ENCODE peak calls at places on chromosome 5, in four cellular contexts. F is IMR-90, C is uterus, Q is vagina. H is an unnamed sample.
A peak's percentile ranks its signal among the peaks of the same experiment; 100 is the strongest.

GRCh38 chr5:150485770-150486401 is 22.0 kb upstream of the NDST1 start:
- DNase-seq in C (peak; percentile 69), Q (no peak), F (peak; percentile 46), H (no peak)

GRCh38 chr5:109250080-109250479 is 159.7 kb downstream of the PJA2 start:
- DNase-seq in Q (no peak), C (no peak), F (no peak), H (no peak)

GRCh38 chr5:134289509-134290113 is 63.7 kb upstream of the PPP2CA start:
- DNase-seq in F (peak; percentile 83), Q (no peak), C (peak; percentile 64), H (peak; percentile 83)

GRCh38 chr5:81313686-81314085 is 12.3 kb downstream of the ZCCHC9 start:
- DNase-seq in Q (no peak), C (no peak), F (peak; percentile 26), H (no peak)

GRCh38 chr5:79759436-79759835 is 69.8 kb downstream of the CMYA5 start:
- DNase-seq in F (peak; percentile 74), C (peak; percentile 50), Q (no peak), H (no peak)

GRCh38 chr5:173429489-173430150 is 101.4 kb upstream of the STC2 start:
- DNase-seq in Q (no peak), F (peak; percentile 67), C (no peak), H (no peak)

GRCh38 chr5:103889500-103890209 is 327.1 kb upstream of the NUDT12 start:
- DNase-seq in C (no peak), Q (no peak), F (no peak), H (no peak)

GRCh38 chr5:43396762-43397304 is 15.4 kb downstream of the CCL28 start:
- DNase-seq in C (peak; percentile 14), Q (no peak), F (no peak), H (no peak)

GRCh38 chr5:97425511-97425910 is 242.5 kb upstream of the RIOK2 start:
- DNase-seq in F (peak; percentile 16), Q (no peak), C (no peak), H (no peak)

GRCh38 chr5:11164456-11165286 is 403.6 kb upstream of the DAP start:
- DNase-seq in C (no peak), F (no peak), Q (no peak), H (no peak)

GRCh38 chr5:35838370-35839042 is 18.2 kb upstream of the IL7R start:
- DNase-seq in C (no peak), F (peak; percentile 23), Q (no peak), H (no peak)

GRCh38 chr5:4563400-4563799 is 576.7 kb upstream of the ADAMTS16 start:
- DNase-seq in C (no peak), Q (no peak), F (no peak), H (no peak)

GRCh38 chr5:76175821-76176403 is 92.7 kb downstream of the SV2C start:
- DNase-seq in F (no peak), Q (no peak), C (no peak), H (no peak)

GRCh38 chr5:139637438-139638089 is 10.6 kb upstream of the CXXC5 start:
- DNase-seq in F (peak; percentile 74), C (peak; percentile 82), Q (peak; percentile 91), H (no peak)

GRCh38 chr5:37435261-37435660 is 56.1 kb downstream of the WDR70 start:
- DNase-seq in C (no peak), F (peak; percentile 62), Q (no peak), H (no peak)

DNA sequence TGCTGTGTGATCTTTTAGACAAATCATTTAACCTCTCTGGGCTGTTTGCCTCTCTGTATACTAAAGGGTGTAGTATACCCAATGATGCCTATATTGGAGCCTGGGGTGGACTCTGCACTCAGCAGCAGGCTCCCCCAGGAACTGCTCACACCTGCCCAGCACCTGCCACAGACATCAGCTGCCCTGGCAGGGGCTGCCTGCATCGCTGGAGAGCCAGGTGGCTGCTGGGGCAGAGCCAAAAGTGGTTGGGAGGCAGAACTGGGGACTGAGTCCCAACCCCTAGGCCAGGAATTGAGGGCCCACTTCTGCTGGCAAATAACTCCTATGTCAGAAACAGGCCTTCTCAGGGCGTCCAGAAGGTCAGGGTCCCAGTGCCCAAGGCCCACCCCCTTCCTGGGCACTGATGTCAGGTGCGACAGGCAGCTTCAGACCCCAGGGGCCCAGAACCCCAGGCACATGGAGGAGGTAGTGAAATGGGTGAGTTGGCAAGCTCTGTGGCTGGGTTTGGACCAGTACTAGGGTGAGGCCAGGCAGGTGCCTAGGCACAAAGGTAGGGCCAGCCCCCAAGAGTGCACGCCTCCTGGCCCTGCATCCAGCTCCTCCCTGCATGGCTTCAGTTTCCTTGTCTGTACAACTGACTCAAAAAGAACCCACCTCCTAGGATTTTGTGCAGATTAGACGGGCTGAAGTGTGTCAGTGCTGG is 5.8 kb downstream of the UNC5A start:
- DNase-seq in Q (no peak), C (no peak), F (no peak), H (no peak)
- TF ChIP-seq POLR2A in Q (no peak), C (no peak), F (no peak), H (no peak)

GRCh38 chr5:32443541-32444190 is 874 bp downstream of the ZFR start:
- DNase-seq in F (peak; percentile 25), C (peak; percentile 19), Q (no peak), H (no peak)
- TF ChIP-seq POLR2A in F (no peak), C (no peak), Q (no peak), H (no peak)

DNA sequence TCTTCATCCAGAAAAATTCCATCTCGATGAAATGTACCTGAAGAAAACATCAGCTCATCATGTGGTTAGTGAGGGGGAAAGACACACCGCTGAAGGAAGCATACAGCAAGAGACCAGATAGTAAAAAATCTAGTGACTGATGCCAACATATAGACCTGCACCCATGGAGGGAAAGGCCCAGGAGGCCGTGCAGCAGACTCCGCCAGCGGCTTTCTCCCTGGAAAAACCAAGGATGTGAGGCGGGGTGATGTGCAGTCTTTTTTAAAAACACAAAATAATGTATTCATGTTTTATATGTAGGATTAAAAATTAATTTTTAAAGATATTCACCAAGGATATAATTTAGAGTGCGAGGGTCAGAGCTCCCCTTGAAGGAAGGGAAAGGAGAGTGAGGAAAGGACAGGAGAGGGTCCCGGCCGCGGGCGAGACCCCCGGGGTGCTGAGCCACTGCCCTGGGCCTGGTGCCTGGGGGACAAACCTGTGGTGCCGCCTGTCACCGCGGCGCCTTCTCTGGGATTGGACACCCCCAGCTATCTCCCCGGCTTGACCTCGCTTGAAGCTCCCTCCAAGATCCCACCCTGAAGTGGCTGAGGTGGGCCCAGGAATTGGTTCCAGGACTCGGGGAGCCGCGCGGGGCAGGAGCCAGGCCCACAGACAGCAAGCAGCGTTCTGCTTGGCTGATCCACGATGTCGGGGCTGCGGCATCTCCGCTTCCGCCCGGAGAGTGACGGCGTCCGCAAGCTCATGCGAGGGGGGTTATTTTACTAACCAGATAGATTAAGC is 12.1 kb upstream of the UNC5A start:
- DNase-seq in C (no peak), Q (no peak), F (no peak), H (no peak)
- TF ChIP-seq POLR2A in C (no peak), Q (no peak), F (no peak), H (no peak)

GRCh38 chr5:179794575-179794974 is 789 bp downstream of the LTC4S start:
- DNase-seq in F (no peak), C (no peak), Q (no peak), H (no peak)

GRCh38 chr5:179794171-179794570 is 385 bp downstream of the LTC4S start:
- DNase-seq in Q (no peak), F (no peak), C (peak; percentile 18), H (no peak)

GRCh38 chr5:179792612-179793469 is 945 bp upstream of the LTC4S start:
- DNase-seq in C (peak; percentile 22), Q (no peak), F (no peak), H (no peak)

GRCh38 chr5:179791881-179792611 is 1.7 kb upstream of the LTC4S start:
- DNase-seq in Q (no peak), C (no peak), F (no peak), H (no peak)

DNA sequence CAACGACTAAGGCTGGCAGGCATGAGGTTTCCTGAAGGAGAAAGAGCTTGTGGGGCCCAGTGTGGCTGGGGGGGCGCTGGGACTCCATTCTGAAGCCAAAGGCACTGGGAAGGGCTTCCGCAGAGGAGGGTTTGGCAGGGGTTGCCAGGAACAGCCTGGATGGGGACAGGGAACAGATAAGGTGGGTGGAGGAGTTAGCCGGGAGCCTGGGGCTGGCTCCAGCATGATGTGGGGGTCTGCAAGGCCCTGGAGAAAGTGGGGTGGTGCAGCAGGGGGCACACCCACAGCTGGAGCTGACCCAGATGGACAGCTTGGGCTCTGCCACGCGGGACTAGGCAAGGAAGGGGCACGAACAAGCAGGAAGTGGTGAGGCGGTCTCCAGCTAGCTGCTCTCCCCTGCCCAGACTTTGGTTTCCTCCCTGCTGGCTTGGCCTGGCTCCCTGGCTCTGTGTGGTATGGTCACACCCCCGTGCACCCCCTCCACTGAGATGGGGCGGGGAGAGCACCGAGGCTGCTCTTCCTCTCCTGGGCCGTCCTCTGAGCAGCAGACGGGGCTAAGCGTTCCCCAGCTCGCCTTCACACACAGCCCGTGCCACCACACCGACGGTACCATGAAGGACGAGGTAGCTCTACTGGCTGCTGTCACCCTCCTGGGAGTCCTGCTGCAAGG is at the start of gene LTC4S:
- DNase-seq in Q (no peak), C (peak; percentile 85), F (peak; percentile 27), H (no peak)
- TF ChIP-seq POLR2A in Q (peak; percentile 7), C (peak; percentile 10), F (no peak), H (no peak)

GRCh38 chr5:141966275-141966962 is 2.5 kb upstream of the RNF14 start:
- DNase-seq in F (no peak), Q (no peak), C (no peak), H (no peak)

GRCh38 chr5:141973871-141974595 is 5.1 kb downstream of the RNF14 start:
- DNase-seq in Q (no peak), C (no peak), F (peak; percentile 92), H (no peak)

GRCh38 chr5:141966963-141967333 is 2.0 kb upstream of the RNF14 start:
- DNase-seq in Q (no peak), C (no peak), F (no peak), H (no peak)

GRCh38 chr5:141968914-141969608 is at the start of gene RNF14:
- DNase-seq in F (peak; percentile 91), Q (no peak), C (peak; percentile 87), H (peak; percentile 83)

GRCh38 chr5:141969783-141970741 is 1.2 kb downstream of the RNF14 start:
- DNase-seq in C (no peak), F (no peak), Q (no peak), H (no peak)
- TF ChIP-seq POLR2A in C (no peak), F (no peak), Q (no peak), H (no peak)

DNA sequence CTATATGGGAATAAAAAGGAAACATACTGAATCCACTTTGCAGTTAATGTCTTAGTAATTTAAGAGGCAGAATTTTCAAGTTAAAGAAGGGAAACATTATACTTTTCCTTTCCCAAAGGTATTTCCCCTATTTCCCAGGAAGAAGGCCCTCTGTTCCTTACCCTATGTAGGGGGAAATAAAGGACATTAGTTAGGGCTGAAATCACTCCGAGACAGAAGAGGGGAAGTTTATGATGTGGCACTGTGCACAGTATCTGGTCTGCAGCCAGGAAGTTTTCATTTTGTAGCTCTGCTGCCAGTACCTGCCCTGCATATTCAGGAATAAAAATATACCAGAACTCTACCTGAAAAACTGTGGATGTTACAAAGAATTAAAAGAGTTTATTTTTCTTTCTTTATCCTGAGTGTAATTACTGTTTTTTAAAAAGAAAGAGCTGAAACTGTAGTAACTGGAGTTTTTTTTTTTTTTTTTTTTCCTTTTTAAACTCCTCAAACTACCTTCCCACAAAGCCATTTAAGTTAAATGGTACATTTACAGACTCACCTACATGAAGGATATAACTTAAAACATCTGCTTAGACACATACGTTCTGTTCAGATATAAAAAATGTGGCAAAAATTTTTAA is 7.3 kb downstream of the MEF2C start:
- DNase-seq in Q (no peak), F (no peak), C (no peak), H (no peak)
- TF ChIP-seq POLR2A in Q (no peak), F (no peak), C (no peak), H (no peak)

H was measured in HCT116.